ENCODE peak calls at places on chromosomes 2 and 18, in ten cellular contexts. One of them, this sample, is unnamed.

GRCh38 chr18:8696749-8697211 is 8.6 kb upstream of the MTCL1 start:
- DNase-seq in skeletal muscle cell: no peak
- DNase-seq in psoas muscle: peak
- DNase-seq in CD4-positive, CD25-positive, alpha-beta regulatory T cell: peak
- DNase-seq in uterus: peak
- DNase-seq in aorta: peak
- DNase-seq in NCI-H1105: peak
- DNase-seq in spleen: peak
- DNase-seq in NCI-H1417: peak
- DNase-seq in lower lobe of right lung: peak
- DNase-seq in this sample: peak

GRCh38 chr2:198916548-198916947 is 541.2 kb downstream of the SATB2 start:
- DNase-seq in skeletal muscle cell: no peak
- DNase-seq in psoas muscle: no peak
- DNase-seq in CD4-positive, CD25-positive, alpha-beta regulatory T cell: no peak
- DNase-seq in uterus: no peak
- DNase-seq in aorta: no peak
- DNase-seq in NCI-H1105: peak
- DNase-seq in spleen: no peak
- DNase-seq in NCI-H1417: no peak
- DNase-seq in lower lobe of right lung: no peak
- DNase-seq in this sample: no peak

GRCh38 chr18:48676756-48677368 is 138.0 kb downstream of the CTIF start:
- DNase-seq in skeletal muscle cell: no peak
- DNase-seq in psoas muscle: peak
- DNase-seq in CD4-positive, CD25-positive, alpha-beta regulatory T cell: peak
- DNase-seq in uterus: peak
- DNase-seq in aorta: peak
- DNase-seq in NCI-H1105: peak
- DNase-seq in spleen: peak
- DNase-seq in NCI-H1417: peak
- DNase-seq in lower lobe of right lung: peak
- DNase-seq in this sample: peak

GRCh38 chr2:190415794-190416729 is 7.9 kb downstream of the MFSD6 start:
- DNase-seq in skeletal muscle cell: no peak
- DNase-seq in psoas muscle: no peak
- DNase-seq in CD4-positive, CD25-positive, alpha-beta regulatory T cell: no peak
- DNase-seq in uterus: no peak
- DNase-seq in aorta: no peak
- DNase-seq in NCI-H1105: no peak
- DNase-seq in spleen: no peak
- DNase-seq in NCI-H1417: no peak
- DNase-seq in lower lobe of right lung: no peak
- DNase-seq in this sample: no peak

GRCh38 chr2:94874277-94874997 is 3.2 kb downstream of the TEKT4 start:
- DNase-seq in skeletal muscle cell: no peak
- DNase-seq in psoas muscle: no peak
- DNase-seq in CD4-positive, CD25-positive, alpha-beta regulatory T cell: peak
- DNase-seq in uterus: no peak
- DNase-seq in aorta: no peak
- DNase-seq in NCI-H1105: peak
- DNase-seq in spleen: peak
- DNase-seq in NCI-H1417: peak
- DNase-seq in lower lobe of right lung: peak
- DNase-seq in this sample: peak

GRCh38 chr2:217797661-217798069 is 205.1 kb downstream of the TNS1 start:
- DNase-seq in skeletal muscle cell: no peak
- DNase-seq in psoas muscle: peak
- DNase-seq in CD4-positive, CD25-positive, alpha-beta regulatory T cell: no peak
- DNase-seq in uterus: no peak
- DNase-seq in aorta: no peak
- DNase-seq in NCI-H1105: peak
- DNase-seq in spleen: peak
- DNase-seq in NCI-H1417: peak
- DNase-seq in lower lobe of right lung: no peak
- DNase-seq in this sample: peak

GRCh38 chr2:38601463-38602135 is 1.1 kb downstream of the HNRNPLL start:
- DNase-seq in skeletal muscle cell: no peak
- DNase-seq in psoas muscle: no peak
- DNase-seq in CD4-positive, CD25-positive, alpha-beta regulatory T cell: no peak
- DNase-seq in uterus: no peak
- DNase-seq in aorta: no peak
- DNase-seq in NCI-H1105: no peak
- DNase-seq in spleen: no peak
- DNase-seq in NCI-H1417: peak
- DNase-seq in lower lobe of right lung: no peak
- DNase-seq in this sample: no peak

GRCh38 chr2:120884406-120885290 is 149.0 kb downstream of the GLI2 start:
- DNase-seq in skeletal muscle cell: no peak
- DNase-seq in psoas muscle: peak
- DNase-seq in CD4-positive, CD25-positive, alpha-beta regulatory T cell: no peak
- DNase-seq in uterus: no peak
- DNase-seq in aorta: peak
- DNase-seq in NCI-H1105: no peak
- DNase-seq in spleen: peak
- DNase-seq in NCI-H1417: no peak
- DNase-seq in lower lobe of right lung: peak
- DNase-seq in this sample: peak

GRCh38 chr2:128736689-128737545 is 418.2 kb upstream of the HS6ST1 start:
- DNase-seq in skeletal muscle cell: no peak
- DNase-seq in psoas muscle: peak
- DNase-seq in CD4-positive, CD25-positive, alpha-beta regulatory T cell: no peak
- DNase-seq in uterus: peak
- DNase-seq in aorta: peak
- DNase-seq in NCI-H1105: no peak
- DNase-seq in spleen: peak
- DNase-seq in NCI-H1417: peak
- DNase-seq in lower lobe of right lung: peak
- DNase-seq in this sample: peak

GRCh38 chr18:35808796-35809195 is 163.7 kb upstream of the RMP24 start:
- DNase-seq in skeletal muscle cell: no peak
- DNase-seq in psoas muscle: no peak
- DNase-seq in CD4-positive, CD25-positive, alpha-beta regulatory T cell: no peak
- DNase-seq in uterus: no peak
- DNase-seq in aorta: no peak
- DNase-seq in NCI-H1105: no peak
- DNase-seq in spleen: no peak
- DNase-seq in NCI-H1417: no peak
- DNase-seq in lower lobe of right lung: no peak
- DNase-seq in this sample: no peak

GRCh38 chr2:226334981-226335720 is 464.5 kb downstream of the IRS1 start:
- DNase-seq in skeletal muscle cell: no peak
- DNase-seq in psoas muscle: no peak
- DNase-seq in CD4-positive, CD25-positive, alpha-beta regulatory T cell: no peak
- DNase-seq in uterus: no peak
- DNase-seq in aorta: no peak
- DNase-seq in NCI-H1105: no peak
- DNase-seq in spleen: no peak
- DNase-seq in NCI-H1417: no peak
- DNase-seq in lower lobe of right lung: no peak
- DNase-seq in this sample: no peak

GRCh38 chr2:174465327-174465726 is 21.5 kb downstream of the GPR155 start:
- DNase-seq in skeletal muscle cell: no peak
- DNase-seq in psoas muscle: no peak
- DNase-seq in CD4-positive, CD25-positive, alpha-beta regulatory T cell: no peak
- DNase-seq in uterus: no peak
- DNase-seq in aorta: no peak
- DNase-seq in NCI-H1105: no peak
- DNase-seq in spleen: no peak
- DNase-seq in NCI-H1417: no peak
- DNase-seq in lower lobe of right lung: no peak
- DNase-seq in this sample: no peak

GRCh38 chr2:28282861-28283646 is 109.6 kb upstream of the FOSL2 start:
- DNase-seq in skeletal muscle cell: no peak
- DNase-seq in psoas muscle: no peak
- DNase-seq in CD4-positive, CD25-positive, alpha-beta regulatory T cell: no peak
- DNase-seq in uterus: no peak
- DNase-seq in aorta: no peak
- DNase-seq in NCI-H1105: no peak
- DNase-seq in spleen: no peak
- DNase-seq in NCI-H1417: no peak
- DNase-seq in lower lobe of right lung: no peak
- DNase-seq in this sample: no peak

GRCh38 chr2:15793078-15793913 is 147.1 kb upstream of the MYCN start:
- DNase-seq in skeletal muscle cell: no peak
- DNase-seq in psoas muscle: no peak
- DNase-seq in CD4-positive, CD25-positive, alpha-beta regulatory T cell: no peak
- DNase-seq in uterus: no peak
- DNase-seq in aorta: no peak
- DNase-seq in NCI-H1105: no peak
- DNase-seq in spleen: peak
- DNase-seq in NCI-H1417: no peak
- DNase-seq in lower lobe of right lung: no peak
- DNase-seq in this sample: no peak

GRCh38 chr2:104790100-104790811 is 63.7 kb upstream of the POU3F3 start:
- DNase-seq in skeletal muscle cell: no peak
- DNase-seq in psoas muscle: peak
- DNase-seq in CD4-positive, CD25-positive, alpha-beta regulatory T cell: no peak
- DNase-seq in uterus: no peak
- DNase-seq in aorta: no peak
- DNase-seq in NCI-H1105: no peak
- DNase-seq in spleen: no peak
- DNase-seq in NCI-H1417: no peak
- DNase-seq in lower lobe of right lung: no peak
- DNase-seq in this sample: no peak

GRCh38 chr2:200585730-200586643 is at the start of gene AOX1:
- DNase-seq in skeletal muscle cell: no peak
- DNase-seq in psoas muscle: peak
- DNase-seq in CD4-positive, CD25-positive, alpha-beta regulatory T cell: peak
- DNase-seq in uterus: peak
- DNase-seq in aorta: peak
- DNase-seq in NCI-H1105: no peak
- DNase-seq in spleen: peak
- DNase-seq in NCI-H1417: no peak
- DNase-seq in lower lobe of right lung: peak
- DNase-seq in this sample: peak

GRCh38 chr2:173881466-173881865 is 83.7 kb downstream of the SP3 start:
- DNase-seq in skeletal muscle cell: peak
- DNase-seq in psoas muscle: no peak
- DNase-seq in CD4-positive, CD25-positive, alpha-beta regulatory T cell: no peak
- DNase-seq in uterus: no peak
- DNase-seq in aorta: peak
- DNase-seq in NCI-H1105: peak
- DNase-seq in spleen: no peak
- DNase-seq in NCI-H1417: no peak
- DNase-seq in lower lobe of right lung: no peak
- DNase-seq in this sample: no peak

GRCh38 chr2:43293744-43294695 is 67.6 kb upstream of the ZFP36L2 start:
- DNase-seq in skeletal muscle cell: peak
- DNase-seq in psoas muscle: no peak
- DNase-seq in CD4-positive, CD25-positive, alpha-beta regulatory T cell: no peak
- DNase-seq in uterus: peak
- DNase-seq in aorta: no peak
- DNase-seq in NCI-H1105: no peak
- DNase-seq in spleen: no peak
- DNase-seq in NCI-H1417: no peak
- DNase-seq in lower lobe of right lung: no peak
- DNase-seq in this sample: no peak

GRCh38 chr2:161046876-161047275 is 113.4 kb upstream of the TANK start:
- DNase-seq in skeletal muscle cell: no peak
- DNase-seq in psoas muscle: no peak
- DNase-seq in CD4-positive, CD25-positive, alpha-beta regulatory T cell: no peak
- DNase-seq in uterus: no peak
- DNase-seq in aorta: no peak
- DNase-seq in NCI-H1105: no peak
- DNase-seq in spleen: no peak
- DNase-seq in NCI-H1417: no peak
- DNase-seq in lower lobe of right lung: no peak
- DNase-seq in this sample: no peak

GRCh38 chr2:197675711-197676188 is 363 bp upstream of the RFTN2 start:
- DNase-seq in skeletal muscle cell: peak
- DNase-seq in psoas muscle: no peak
- DNase-seq in CD4-positive, CD25-positive, alpha-beta regulatory T cell: no peak
- DNase-seq in uterus: no peak
- DNase-seq in aorta: peak
- DNase-seq in NCI-H1105: no peak
- DNase-seq in spleen: no peak
- DNase-seq in NCI-H1417: no peak
- DNase-seq in lower lobe of right lung: no peak
- DNase-seq in this sample: no peak

GRCh38 chr18:50240083-50240563 is 26.2 kb downstream of the CFAP53 start:
- DNase-seq in skeletal muscle cell: no peak
- DNase-seq in psoas muscle: no peak
- DNase-seq in CD4-positive, CD25-positive, alpha-beta regulatory T cell: no peak
- DNase-seq in uterus: no peak
- DNase-seq in aorta: no peak
- DNase-seq in NCI-H1105: no peak
- DNase-seq in spleen: no peak
- DNase-seq in NCI-H1417: no peak
- DNase-seq in lower lobe of right lung: no peak
- DNase-seq in this sample: no peak

GRCh38 chr2:75142081-75142480 is 57.2 kb downstream of the TACR1 start:
- DNase-seq in skeletal muscle cell: peak
- DNase-seq in psoas muscle: no peak
- DNase-seq in CD4-positive, CD25-positive, alpha-beta regulatory T cell: no peak
- DNase-seq in uterus: no peak
- DNase-seq in aorta: no peak
- DNase-seq in NCI-H1105: no peak
- DNase-seq in spleen: no peak
- DNase-seq in NCI-H1417: no peak
- DNase-seq in lower lobe of right lung: no peak
- DNase-seq in this sample: no peak

GRCh38 chr18:49178736-49179135 is 228.0 kb upstream of the SMAD7 start:
- DNase-seq in skeletal muscle cell: no peak
- DNase-seq in psoas muscle: no peak
- DNase-seq in CD4-positive, CD25-positive, alpha-beta regulatory T cell: no peak
- DNase-seq in uterus: no peak
- DNase-seq in aorta: no peak
- DNase-seq in NCI-H1105: no peak
- DNase-seq in spleen: no peak
- DNase-seq in NCI-H1417: no peak
- DNase-seq in lower lobe of right lung: no peak
- DNase-seq in this sample: no peak

GRCh38 chr2:7111626-7112025 is 194.4 kb downstream of the RNF144A start:
- DNase-seq in skeletal muscle cell: no peak
- DNase-seq in psoas muscle: no peak
- DNase-seq in CD4-positive, CD25-positive, alpha-beta regulatory T cell: no peak
- DNase-seq in uterus: no peak
- DNase-seq in aorta: no peak
- DNase-seq in NCI-H1105: no peak
- DNase-seq in spleen: no peak
- DNase-seq in NCI-H1417: peak
- DNase-seq in lower lobe of right lung: no peak
- DNase-seq in this sample: no peak

GRCh38 chr2:5459041-5459440 is 233.1 kb upstream of the SOX11 start:
- DNase-seq in skeletal muscle cell: no peak
- DNase-seq in psoas muscle: no peak
- DNase-seq in CD4-positive, CD25-positive, alpha-beta regulatory T cell: no peak
- DNase-seq in uterus: no peak
- DNase-seq in aorta: no peak
- DNase-seq in NCI-H1105: no peak
- DNase-seq in spleen: no peak
- DNase-seq in NCI-H1417: no peak
- DNase-seq in lower lobe of right lung: no peak
- DNase-seq in this sample: no peak

GRCh38 chr18:76981388-76981968 is 151.1 kb downstream of the MBP start:
- DNase-seq in skeletal muscle cell: no peak
- DNase-seq in psoas muscle: no peak
- DNase-seq in CD4-positive, CD25-positive, alpha-beta regulatory T cell: no peak
- DNase-seq in uterus: no peak
- DNase-seq in aorta: no peak
- DNase-seq in NCI-H1105: no peak
- DNase-seq in spleen: peak
- DNase-seq in NCI-H1417: peak
- DNase-seq in lower lobe of right lung: no peak
- DNase-seq in this sample: no peak

GRCh38 chr18:62883937-62884735 is 168.8 kb downstream of the PHLPP1 start:
- DNase-seq in skeletal muscle cell: no peak
- DNase-seq in psoas muscle: no peak
- DNase-seq in CD4-positive, CD25-positive, alpha-beta regulatory T cell: no peak
- DNase-seq in uterus: no peak
- DNase-seq in aorta: no peak
- DNase-seq in NCI-H1105: peak
- DNase-seq in spleen: no peak
- DNase-seq in NCI-H1417: no peak
- DNase-seq in lower lobe of right lung: no peak
- DNase-seq in this sample: no peak

GRCh38 chr2:22737144-22737543 is 647.8 kb upstream of the KLHL29 start:
- DNase-seq in skeletal muscle cell: no peak
- DNase-seq in psoas muscle: no peak
- DNase-seq in CD4-positive, CD25-positive, alpha-beta regulatory T cell: no peak
- DNase-seq in uterus: no peak
- DNase-seq in aorta: no peak
- DNase-seq in NCI-H1105: no peak
- DNase-seq in spleen: no peak
- DNase-seq in NCI-H1417: no peak
- DNase-seq in lower lobe of right lung: no peak
- DNase-seq in this sample: no peak